ENCODE peak calls at places on chromosomes 4 and X, in seven cellular contexts. X is CD8-positive, alpha-beta T cell; S is IMR-90; C is MM.1S; K is lung; T is pancreas; Q is transverse colon. P is an unnamed sample.

GRCh38 chr4:141134051-141134450 is 782 bp upstream of the RNF150 start:
- DNase-seq in X (no peak), S (peak; percentile 61), T (no peak), Q (no peak), K (no peak), C (no peak), P (no peak)

GRCh38 chr4:99653921-99654890 is 3.4 kb downstream of the C4orf54 start:
- DNase-seq in X (no peak), S (no peak), Q (no peak), T (no peak), K (no peak), C (no peak), P (no peak)

GRCh38 chr4:4443821-4444220 is 56.9 kb downstream of the NSG1 start:
- DNase-seq in K (no peak), C (no peak), Q (no peak), X (no peak), S (peak; percentile 65), T (no peak), P (no peak)

GRCh38 chrX:39728025-39728424 is 369.7 kb downstream of the BCOR start:
- DNase-seq in Q (no peak), T (no peak), S (peak; percentile 10), X (no peak), C (no peak), K (no peak), P (no peak)

GRCh38 chr4:38989487-38989886 is 42.7 kb downstream of the TMEM156 start:
- DNase-seq in C (no peak), X (no peak), S (peak; percentile 65), Q (no peak), T (no peak), K (no peak), P (no peak)

GRCh38 chr4:4677825-4678522 is 136.1 kb upstream of the STX18 start:
- DNase-seq in X (no peak), C (no peak), K (no peak), Q (no peak), T (no peak), S (peak; percentile 59), P (no peak)

GRCh38 chr4:24583451-24584174 is 741 bp downstream of the DHX15 start:
- DNase-seq in K (peak; percentile 51), T (peak; percentile 40), S (peak; percentile 37), C (peak; percentile 44), X (peak; percentile 15), Q (peak; percentile 54), P (peak; percentile 69)

GRCh38 chr4:23166919-23167318 is 474.2 kb downstream of the GBA3 start:
- DNase-seq in K (no peak), Q (no peak), T (no peak), C (no peak), X (no peak), S (no peak), P (no peak)

GRCh38 chr4:60195256-60195655 is 1004.9 kb upstream of the ADGRL3 start:
- DNase-seq in C (no peak), K (no peak), S (no peak), T (no peak), Q (no peak), X (no peak), P (no peak)

GRCh38 chrX:136630881-136631280 is 17.1 kb upstream of the CD40LG start:
- DNase-seq in S (no peak), X (no peak), T (no peak), C (no peak), Q (no peak), K (no peak), P (no peak)

DNA sequence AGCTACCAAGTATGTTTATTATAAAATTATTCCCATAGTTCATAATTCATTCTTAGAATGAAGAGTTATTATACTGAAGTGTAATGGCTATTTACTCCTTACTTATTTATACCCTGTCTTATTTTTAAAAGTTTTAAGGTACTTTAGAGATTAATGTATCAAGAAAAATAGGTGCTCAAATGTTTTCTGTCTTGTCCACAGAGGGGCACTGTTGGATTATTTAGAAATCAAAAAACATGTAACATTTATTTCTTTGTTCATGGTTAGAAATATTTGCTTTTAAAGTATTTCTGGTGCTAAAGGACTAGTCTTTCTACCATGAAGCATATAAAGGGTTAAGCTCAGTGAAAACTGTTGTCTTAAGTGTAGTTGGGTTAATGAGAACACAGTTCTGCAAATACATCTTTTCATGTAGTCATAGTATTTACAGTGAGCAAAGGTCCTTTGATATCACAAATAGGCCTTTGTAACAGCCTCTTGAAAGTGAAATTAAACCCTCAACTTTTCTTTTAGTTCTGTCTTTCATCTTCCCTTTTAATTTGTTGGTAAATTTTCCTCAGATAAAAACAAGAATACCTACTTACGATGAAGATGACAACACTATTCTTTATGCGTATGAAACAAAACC is 7.7 kb downstream of the SCML1 start:
- DNase-seq in X (no peak), Q (no peak), C (peak; percentile 21), T (no peak), K (no peak), S (no peak), P (no peak)
- TF ChIP-seq CTCF in X (peak; percentile 40), Q (peak; percentile 29), C (peak; percentile 41), T (no peak), K (no peak), S (peak; percentile 46), P (no peak)

GRCh38 chr4:2799444-2799911 is 6.6 kb downstream of the SH3BP2 start:
- DNase-seq in T (peak; percentile 11), C (no peak), S (no peak), K (no peak), Q (peak; percentile 25), X (no peak), P (peak; percentile 27)
- H3K4me1 ChIP-seq in T (peaks cover 72% of the 10 kb centered on the region), C (peaks cover 8% of the 10 kb centered on the region), S (peaks cover 51% of the 10 kb centered on the region), K (peaks cover 75% of the 10 kb centered on the region), Q (peaks cover 95% of the 10 kb centered on the region), X (peaks cover 58% of the 10 kb centered on the region), P (peaks cover 59% of the 10 kb centered on the region)

DNA sequence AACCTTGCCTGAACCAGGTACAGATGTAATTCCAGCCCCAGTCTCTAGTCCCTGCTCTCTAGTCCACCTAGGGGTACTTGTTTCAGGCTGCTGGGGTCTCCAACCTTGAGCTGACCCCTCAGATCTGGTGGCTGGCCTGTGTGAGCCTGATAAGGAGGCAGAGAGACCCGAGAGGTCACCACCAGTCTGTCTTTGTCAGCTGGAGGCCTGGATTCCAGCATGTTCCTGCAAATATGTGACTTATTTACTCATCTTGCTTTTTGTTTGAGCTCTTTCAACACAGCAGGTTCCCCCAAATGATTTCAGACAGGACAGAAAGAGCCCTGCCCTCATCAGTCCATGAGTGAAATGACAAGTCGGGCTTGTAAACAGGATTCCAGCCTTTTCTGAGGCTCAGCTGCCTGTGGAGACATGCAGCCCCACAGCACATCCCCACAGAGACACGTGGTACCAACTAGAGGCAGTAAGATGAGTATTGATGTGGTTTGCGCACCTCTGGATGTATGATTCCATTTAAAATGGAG is 37.5 kb upstream of the STK26 start:
- DNase-seq in X (no peak), K (no peak), C (no peak), S (no peak), T (no peak), Q (no peak), P (no peak)
- TF ChIP-seq CTCF in X (no peak), K (no peak), C (no peak), S (no peak), T (no peak), Q (no peak), P (no peak)

GRCh38 chr4:25860586-25861421 is 2.0 kb downstream of the SEL1L3 start:
- DNase-seq in Q (peak; percentile 65), C (no peak), K (peak; percentile 58), X (no peak), T (no peak), S (peak; percentile 42), P (peak; percentile 34)
- H3K4me1 ChIP-seq in Q (peaks cover 68% of the 10 kb centered on the region), C (peaks cover 20% of the 10 kb centered on the region), K (peaks cover 21% of the 10 kb centered on the region), X (peaks cover 52% of the 10 kb centered on the region), T (peaks cover 36% of the 10 kb centered on the region), S (peaks cover 9% of the 10 kb centered on the region), P (peaks cover 11% of the 10 kb centered on the region)

GRCh38 chr4:77765720-77766119 is 53.4 kb downstream of the CNOT6L start:
- DNase-seq in K (no peak), C (no peak), T (no peak), X (no peak), S (no peak), Q (no peak), P (no peak)

GRCh38 chr4:77761595-77761994 is 57.6 kb downstream of the CNOT6L start:
- DNase-seq in C (no peak), S (no peak), X (no peak), T (no peak), Q (no peak), K (no peak), P (no peak)

GRCh38 chr4:77758804-77759203 is 60.4 kb downstream of the CNOT6L start:
- DNase-seq in K (no peak), C (no peak), S (no peak), X (no peak), Q (no peak), T (no peak), P (no peak)

DNA sequence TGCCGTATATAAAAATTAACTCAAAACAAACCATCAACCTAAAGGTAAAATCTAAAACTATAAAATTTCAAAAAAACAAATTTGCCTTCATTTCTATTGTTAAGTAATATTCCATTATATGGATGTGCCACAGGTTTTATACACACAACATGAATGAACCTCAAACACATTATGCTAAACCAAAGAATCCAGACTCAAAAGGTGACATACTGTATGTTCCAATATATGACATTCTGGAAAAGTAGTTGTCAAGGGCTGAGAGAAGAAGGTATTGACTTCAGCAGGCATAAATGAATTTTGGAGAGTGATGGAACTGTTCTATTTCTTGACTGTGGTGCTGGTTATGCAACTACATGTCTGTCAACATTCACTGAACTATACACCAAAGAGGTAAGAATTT is 56.6 kb downstream of the CNOT6L start:
- DNase-seq in C (no peak), Q (no peak), S (no peak), X (no peak), K (no peak), T (no peak), P (no peak)
- TF ChIP-seq CTCF in C (no peak), Q (no peak), S (no peak), X (no peak), K (no peak), T (no peak), P (no peak)

GRCh38 chrX:100868273-100868672 is 5.9 kb downstream of the NOX1 start:
- DNase-seq in C (no peak), X (no peak), S (no peak), K (no peak), T (no peak), Q (no peak), P (no peak)
- H3K4me1 ChIP-seq in C (no peaks in the 10 kb centered on the region), X (no peaks in the 10 kb centered on the region), S (peaks cover 4% of the 10 kb centered on the region), K (no peaks in the 10 kb centered on the region), T (no peaks in the 10 kb centered on the region), Q (no peaks in the 10 kb centered on the region), P (no peaks in the 10 kb centered on the region)